ENCODE peak calls at places on chromosomes 12 and 14, in eight cellular contexts. C, G, S, O, M, Z, E and V are unnamed samples.

GRCh38 chr14:54537651-54538050 is 27.9 kb downstream of the CGRRF1 start:
- DNase-seq in E (no peak), M (no peak), Z (no peak), C (no peak), S (peak), G (no peak), O (no peak), V (no peak)

GRCh38 chr12:15882055-15882971 is at the start of gene STRAP:
- DNase-seq in O (peak), M (peak), C (peak), S (peak), E (peak), G (peak), Z (peak), V (peak)

GRCh38 chr12:67647251-67647546 is 1.3 kb upstream of the DYRK2 start:
- DNase-seq in C (no peak), E (no peak), G (no peak), O (no peak), S (no peak), M (no peak), Z (no peak), V (peak)

GRCh38 chr12:102539651-102540553 is 59.5 kb upstream of the IGF1 start:
- DNase-seq in G (no peak), M (no peak), C (no peak), E (no peak), S (peak), Z (peak), O (no peak), V (no peak)

GRCh38 chr12:122203301-122203967 is at the start of gene B3GNT4:
- DNase-seq in O (peak), C (peak), Z (peak), G (peak), M (no peak), S (no peak), E (peak), V (peak)

GRCh38 chr12:109836916-109837315 is 3.7 kb upstream of the TRPV4 start:
- DNase-seq in C (no peak), Z (peak), S (no peak), G (no peak), E (no peak), M (no peak), O (no peak), V (no peak)

GRCh38 chr14:43232261-43232660 is 1274.8 kb downstream of the FSCB start:
- DNase-seq in S (no peak), C (no peak), G (no peak), M (no peak), E (no peak), O (no peak), Z (no peak), V (no peak)

GRCh38 chr12:4487024-4487423 is 41.4 kb upstream of the FGF6 start:
- DNase-seq in Z (no peak), E (no peak), O (no peak), G (no peak), S (no peak), C (peak), M (no peak), V (no peak)

GRCh38 chr12:42428850-42429249 is 102.9 kb downstream of the PPHLN1 start:
- DNase-seq in S (no peak), M (no peak), C (no peak), G (no peak), O (no peak), E (no peak), Z (no peak), V (no peak)

GRCh38 chr14:32702571-32702970 is 236.1 kb upstream of the NPAS3 start:
- DNase-seq in Z (no peak), O (no peak), C (peak), S (no peak), G (no peak), E (no peak), M (peak), V (no peak)

GRCh38 chr14:86796221-86797074 is 1196.5 kb downstream of the GALC start:
- DNase-seq in S (peak), M (no peak), E (no peak), C (no peak), G (no peak), O (no peak), Z (no peak), V (no peak)

GRCh38 chr14:64966976-64967375 is 5.2 kb downstream of the RAB15 start:
- DNase-seq in C (no peak), E (no peak), O (no peak), M (no peak), G (no peak), Z (no peak), S (no peak), V (no peak)

GRCh38 chr12:98146043-98146442 is 369.3 kb upstream of the TMPO start:
- DNase-seq in C (no peak), M (no peak), E (no peak), G (no peak), Z (no peak), O (no peak), S (no peak), V (no peak)

GRCh38 chr12:2129076-2129475 is 76.3 kb downstream of the CACNA1C start:
- DNase-seq in E (no peak), M (no peak), G (no peak), S (no peak), C (no peak), Z (peak), O (no peak), V (no peak)

GRCh38 chr12:50317198-50317597 is 33.9 kb upstream of the LIMA1 start:
- DNase-seq in E (no peak), M (no peak), C (no peak), Z (no peak), G (no peak), O (no peak), S (no peak), V (no peak)

GRCh38 chr12:68912916-68913315 is 20.1 kb downstream of the CPM start:
- DNase-seq in O (no peak), G (no peak), E (no peak), C (no peak), S (no peak), M (no peak), Z (no peak), V (no peak)

GRCh38 chr12:72010365-72010764 is 71.7 kb downstream of the TPH2 start:
- DNase-seq in Z (no peak), E (no peak), S (no peak), O (no peak), C (no peak), M (no peak), G (no peak), V (no peak)

GRCh38 chr12:69886101-69886500 is 61.1 kb downstream of the MYRFL start:
- DNase-seq in S (no peak), O (no peak), G (no peak), M (no peak), E (no peak), C (no peak), Z (no peak), V (no peak)

GRCh38 chr12:89663577-89664357 is 44.9 kb downstream of the ATP2B1 start:
- DNase-seq in E (no peak), O (no peak), S (no peak), M (no peak), Z (peak), G (peak), C (no peak), V (no peak)

GRCh38 chr12:43501705-43502104 is 50.3 kb downstream of the ADAMTS20 start:
- DNase-seq in E (no peak), Z (peak), M (no peak), S (peak), G (peak), C (no peak), O (peak), V (peak)

GRCh38 chr12:65956056-65956738 is 131.9 kb downstream of the HMGA2 start:
- DNase-seq in M (no peak), C (no peak), Z (no peak), S (no peak), G (no peak), O (no peak), E (no peak), V (no peak)

GRCh38 chr14:43438056-43438455 is 1069.0 kb downstream of the FSCB start:
- DNase-seq in Z (no peak), M (no peak), C (no peak), G (no peak), O (no peak), S (no peak), E (no peak), V (no peak)